ENCODE peak calls at places on chromosome 20, in five cellular contexts. One of them, this sample, is unnamed.
A peak's percentile ranks its signal among the peaks of the same experiment; 100 is the strongest.

GRCh38 chr20:38255389-38255788 is 5.1 kb downstream of the KIAA1755 start:
- DNase-seq in T-helper 2 cell: no peak
- DNase-seq in AG20443: peak; percentile 47
- DNase-seq in iris pigment epithelial cell: peak; percentile 48
- DNase-seq in substantia nigra: no peak
- DNase-seq in this sample: no peak

GRCh38 chr20:53069121-53069520 is 97.0 kb downstream of the TSHZ2 start:
- DNase-seq in AG20443: no peak
- DNase-seq in substantia nigra: no peak
- DNase-seq in iris pigment epithelial cell: no peak
- DNase-seq in T-helper 2 cell: no peak
- DNase-seq in this sample: no peak

GRCh38 chr20:35568645-35569044 is 26.8 kb downstream of the ERGIC3 start:
- DNase-seq in substantia nigra: no peak
- DNase-seq in AG20443: peak; percentile 22
- DNase-seq in iris pigment epithelial cell: no peak
- DNase-seq in T-helper 2 cell: no peak
- DNase-seq in this sample: no peak

GRCh38 chr20:32327087-32327681 is 30.9 kb upstream of the ASXL1 start:
- DNase-seq in iris pigment epithelial cell: peak; percentile 81
- DNase-seq in substantia nigra: no peak
- DNase-seq in T-helper 2 cell: no peak
- DNase-seq in AG20443: no peak
- DNase-seq in this sample: no peak

GRCh38 chr20:63501818-63502670 is 3.2 kb upstream of the EEF1A2 start:
- DNase-seq in iris pigment epithelial cell: no peak
- DNase-seq in T-helper 2 cell: no peak
- DNase-seq in AG20443: no peak
- DNase-seq in substantia nigra: no peak
- DNase-seq in this sample: no peak

GRCh38 chr20:45890077-45890996 is 671 bp downstream of the NEURL2 start:
- DNase-seq in substantia nigra: peak; percentile 63
- DNase-seq in AG20443: peak; percentile 81
- DNase-seq in iris pigment epithelial cell: peak; percentile 86
- DNase-seq in T-helper 2 cell: no peak
- DNase-seq in this sample: no peak

GRCh38 chr20:61817061-61817460 is 248.6 kb downstream of the TAF4 start:
- DNase-seq in T-helper 2 cell: no peak
- DNase-seq in iris pigment epithelial cell: no peak
- DNase-seq in AG20443: no peak
- DNase-seq in substantia nigra: no peak
- DNase-seq in this sample: no peak

GRCh38 chr20:8043687-8044278 is 24.2 kb upstream of the TMX4 start:
- DNase-seq in AG20443: peak; percentile 63
- DNase-seq in T-helper 2 cell: peak; percentile 54
- DNase-seq in iris pigment epithelial cell: peak; percentile 51
- DNase-seq in substantia nigra: no peak
- DNase-seq in this sample: peak; percentile 43

GRCh38 chr20:22719250-22719649 is 134.9 kb upstream of the FOXA2 start:
- DNase-seq in AG20443: no peak
- DNase-seq in T-helper 2 cell: no peak
- DNase-seq in substantia nigra: no peak
- DNase-seq in iris pigment epithelial cell: no peak
- DNase-seq in this sample: no peak

GRCh38 chr20:31691646-31692275 is 30.9 kb downstream of the BCL2L1 start:
- DNase-seq in iris pigment epithelial cell: no peak
- DNase-seq in substantia nigra: no peak
- DNase-seq in T-helper 2 cell: no peak
- DNase-seq in AG20443: peak; percentile 37
- DNase-seq in this sample: peak; percentile 39

This sample was measured in HAP-1.